ENCODE peak calls at places on chromosomes 6 and 20, in eight cellular contexts. M is keratinocyte, X is HCT116, Q is mammary epithelial cell, A is pancreas, F is stomach, L is hepatocyte, J is MM.1S. T is an unnamed sample. For H3K27me3, the result is how much of the 10 kb centered on the place peaks cover.

GRCh38 chr6:116370717-116371383 is at the start of gene DSE:
- DNase-seq in X (no peak), M (no peak), A (peak), F (peak), Q (peak), J (peak), L (peak), T (no peak)

GRCh38 chr6:96841241-96841824 is 4.1 kb upstream of the GPR63 start:
- DNase-seq in A (no peak), L (no peak), M (no peak), X (no peak), Q (no peak), F (no peak), J (no peak), T (no peak)

GRCh38 chr20:35953411-35954199 is 697 bp downstream of the SCAND1 start:
- DNase-seq in J (peak), X (no peak), A (peak), Q (no peak), F (peak), M (no peak), L (peak), T (no peak)

GRCh38 chr6:46410330-46410953 is 80.8 kb downstream of the RCAN2 start:
- DNase-seq in Q (peak), J (peak), L (peak), A (peak), F (no peak), M (no peak), X (peak), T (no peak)

GRCh38 chr6:158041370-158041769 is 59.7 kb downstream of the SYNJ2 start:
- DNase-seq in J (no peak), L (no peak), X (no peak), A (no peak), Q (peak), F (no peak), M (no peak), T (no peak)

GRCh38 chr20:38222231-38222922 is 38.2 kb downstream of the KIAA1755 start:
- DNase-seq in L (peak), F (peak), Q (peak), J (peak), X (peak), M (no peak), A (peak), T (no peak)

GRCh38 chr6:168376811-168377480 is 57.4 kb upstream of the DACT2 start:
- DNase-seq in Q (no peak), X (no peak), L (no peak), A (no peak), F (no peak), J (no peak), M (no peak), T (no peak)

GRCh38 chr20:13325033-13325432 is 104.0 kb downstream of the ISM1 start:
- DNase-seq in J (peak), A (no peak), L (peak), M (no peak), F (no peak), X (peak), Q (no peak), T (no peak)

GRCh38 chr20:2691127-2691526 is 1.5 kb upstream of the EBF4 start:
- DNase-seq in J (no peak), A (no peak), F (no peak), L (no peak), M (no peak), X (no peak), Q (no peak), T (no peak)

GRCh38 chr6:5486214-5486613 is 224.9 kb downstream of the FARS2 start:
- DNase-seq in Q (peak), X (no peak), A (no peak), L (no peak), F (no peak), J (no peak), M (no peak), T (no peak)

GRCh38 chr6:155354167-155354566 is 39.9 kb upstream of the TFB1M start:
- DNase-seq in A (no peak), X (no peak), J (no peak), Q (no peak), F (no peak), L (no peak), M (no peak), T (no peak)

GRCh38 chr20:58239216-58239615 is 10.8 kb upstream of the ANKRD60 start:
- DNase-seq in F (no peak), M (no peak), X (no peak), Q (no peak), J (no peak), A (no peak), L (no peak), T (no peak)

GRCh38 chr20:59144179-59144830 is 19.3 kb upstream of the ZNF831 start:
- DNase-seq in M (no peak), F (no peak), Q (no peak), X (no peak), L (no peak), J (no peak), A (no peak), T (no peak)

GRCh38 chr6:43916924-43917877 is 147.2 kb downstream of the VEGFA start:
- DNase-seq in F (peak), A (peak), Q (no peak), X (no peak), M (no peak), J (no peak), L (peak), T (no peak)

GRCh38 chr6:108492131-108492766 is 68.5 kb upstream of the FOXO3 start:
- DNase-seq in A (no peak), J (peak), M (no peak), L (peak), F (no peak), Q (peak), X (peak), T (peak)

GRCh38 chr6:52503344-52503747 is 73.5 kb downstream of the TRAM2 start:
- DNase-seq in M (no peak), J (no peak), Q (no peak), X (no peak), L (no peak), A (no peak), F (no peak), T (no peak)

GRCh38 chr6:403659-404655 is 12.4 kb downstream of the IRF4 start:
- DNase-seq in Q (no peak), X (no peak), A (no peak), L (no peak), M (no peak), F (no peak), J (no peak), T (no peak)

GRCh38 chr20:62485062-62485700 is 9.4 kb upstream of the GATA5 start:
- DNase-seq in J (no peak), L (peak), X (no peak), A (peak), Q (no peak), M (no peak), F (peak), T (no peak)

GRCh38 chr6:150788135-150788534 is 77.4 kb upstream of the MTHFD1L start:
- DNase-seq in L (no peak), A (no peak), X (no peak), M (no peak), J (no peak), Q (no peak), F (no peak), T (no peak)

GRCh38 chr6:168225471-168225901 is 94.1 kb downstream of the DACT2 start:
- DNase-seq in L (no peak), A (no peak), X (no peak), J (no peak), M (no peak), Q (no peak), F (no peak), T (no peak)

GRCh38 chr20:40781340-40781916 is 92.4 kb upstream of the MAFB start:
- DNase-seq in X (no peak), M (no peak), L (no peak), Q (no peak), A (no peak), F (no peak), J (no peak), T (no peak)

GRCh38 chr6:149545258-149545753 is 537 bp downstream of the PPIL4 start:
- DNase-seq in Q (no peak), M (no peak), J (peak), F (peak), L (peak), A (peak), X (no peak), T (no peak)

GRCh38 chr6:116387374-116387773 is 16.6 kb downstream of the DSE start:
- DNase-seq in F (no peak), L (no peak), A (no peak), Q (peak), J (peak), X (peak), M (no peak), T (no peak)

GRCh38 chr20:24657878-24658620 is 188.6 kb downstream of the SYNDIG1 start:
- DNase-seq in A (no peak), J (no peak), L (no peak), X (no peak), Q (no peak), M (no peak), F (no peak), T (no peak)

GRCh38 chr6:158131926-158132325 is 36.1 kb downstream of the SERAC1 start:
- DNase-seq in M (no peak), J (peak), X (no peak), Q (peak), A (no peak), F (no peak), L (peak), T (no peak)

GRCh38 chr6:168901076-168901475 is 352.6 kb downstream of the THBS2 start:
- DNase-seq in F (no peak), X (no peak), A (no peak), J (no peak), M (no peak), L (no peak), Q (no peak), T (no peak)

GRCh38 chr6:73123632-73124329 is 101.5 kb downstream of the KHDC1L start:
- DNase-seq in X (no peak), A (no peak), F (no peak), M (no peak), Q (no peak), L (no peak), J (no peak), T (no peak)

DNA sequence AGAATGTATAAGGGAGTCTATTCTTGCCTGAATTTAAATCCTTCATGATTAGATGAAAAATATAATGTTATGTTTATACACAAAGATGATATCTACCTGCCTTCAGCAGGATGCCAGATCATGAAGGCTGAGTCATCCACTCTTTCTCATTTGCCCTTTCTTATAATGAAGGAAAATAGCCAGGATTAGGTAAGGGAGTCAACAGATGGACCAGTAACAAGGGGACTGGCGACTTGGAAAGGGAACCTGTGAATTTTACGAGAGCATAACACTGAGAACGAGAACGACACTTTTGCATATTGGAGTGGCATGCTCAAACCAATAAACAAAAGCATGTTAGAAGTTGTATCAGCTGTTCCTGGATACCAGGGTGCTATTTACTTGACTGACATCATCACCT is 154.0 kb downstream of the LAMP5 start:
- DNase-seq in J (no peak), X (no peak), A (no peak), Q (no peak), F (no peak), L (no peak), M (no peak), T (no peak)
- H3K4me3 ChIP-seq in J (no peak), X (no peak), A (no peak), Q (no peak), F (no peak), L (no peak), M (no peak), T (no peak)

DNA sequence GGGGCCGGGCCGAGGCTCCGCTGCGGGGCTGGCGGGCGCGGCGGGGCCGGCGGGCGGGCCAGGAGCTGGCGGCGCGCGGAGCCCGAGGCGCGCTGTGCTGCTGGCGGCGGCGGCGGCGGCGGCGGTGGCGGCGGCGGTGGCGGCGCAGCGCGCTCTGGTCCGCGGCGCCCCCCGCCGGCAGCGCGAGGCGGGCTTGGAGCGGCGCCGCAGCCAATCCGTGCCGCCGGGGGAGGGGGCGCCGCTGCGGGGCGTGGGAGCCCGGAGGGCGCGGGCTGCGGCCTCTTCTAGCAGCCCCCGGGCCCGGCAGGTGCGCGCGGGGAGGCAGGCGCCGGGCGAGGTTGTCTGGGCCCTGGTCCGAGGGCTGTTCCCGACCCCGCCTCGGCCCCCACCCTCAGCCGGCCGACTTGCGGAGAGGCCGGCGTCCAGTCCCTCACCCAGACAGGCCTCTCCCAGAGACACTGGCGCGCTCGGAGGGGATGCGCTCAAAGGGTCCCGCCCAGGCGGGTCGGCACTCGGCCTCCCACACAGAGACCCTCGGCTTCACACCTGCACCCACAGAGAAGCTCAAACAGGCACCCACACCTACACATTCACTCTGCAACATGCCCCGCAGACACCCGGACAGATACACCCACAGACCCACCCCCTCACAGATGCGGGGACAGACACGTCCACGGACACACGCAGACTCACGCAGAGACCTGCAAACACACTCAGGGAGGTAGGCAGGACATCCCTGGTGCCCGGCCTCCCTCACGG is at the start of gene RIMS4:
- DNase-seq in L (peak), X (no peak), M (no peak), A (no peak), J (no peak), Q (no peak), F (no peak), T (no peak)
- TF ChIP-seq CTCF in L (no peak), X (no peak), M (no peak), A (no peak), J (no peak), Q (no peak), F (no peak), T (no peak)

GRCh38 chr6:127517698-127518097 is 1.4 kb downstream of the MTCL3 start:
- DNase-seq in A (no peak), M (no peak), J (no peak), Q (no peak), L (no peak), F (no peak), X (no peak), T (no peak)
- H3K27me3 ChIP-seq in A (under half), M (half or more), J (under half), Q (under half), L (half or more), F (half or more), X (under half), T (under half)

GRCh38 chr6:14697427-14697826 is 548.4 kb upstream of the JARID2 start:
- DNase-seq in M (no peak), X (no peak), L (no peak), Q (no peak), J (no peak), F (no peak), A (no peak), T (no peak)
- H3K4me3 ChIP-seq in M (no peak), X (no peak), L (no peak), Q (no peak), J (no peak), F (no peak), A (no peak), T (no peak)

GRCh38 chr6:77467038-77467437 is 3.7 kb upstream of the HTR1B start:
- DNase-seq in A (no peak), X (no peak), J (no peak), M (peak), Q (peak), F (no peak), L (peak), T (no peak)

GRCh38 chr6:77463308-77463880 is at the start of gene HTR1B:
- DNase-seq in A (no peak), J (no peak), L (peak), F (peak), X (no peak), Q (peak), M (no peak), T (no peak)

GRCh38 chr6:77468939-77469338 is 5.6 kb upstream of the HTR1B start:
- DNase-seq in M (no peak), X (no peak), J (no peak), A (no peak), L (no peak), F (no peak), Q (no peak), T (no peak)

GRCh38 chr6:77463881-77464867 is 883 bp upstream of the HTR1B start:
- DNase-seq in J (no peak), A (no peak), L (peak), F (no peak), X (no peak), M (no peak), Q (no peak), T (no peak)

DNA sequence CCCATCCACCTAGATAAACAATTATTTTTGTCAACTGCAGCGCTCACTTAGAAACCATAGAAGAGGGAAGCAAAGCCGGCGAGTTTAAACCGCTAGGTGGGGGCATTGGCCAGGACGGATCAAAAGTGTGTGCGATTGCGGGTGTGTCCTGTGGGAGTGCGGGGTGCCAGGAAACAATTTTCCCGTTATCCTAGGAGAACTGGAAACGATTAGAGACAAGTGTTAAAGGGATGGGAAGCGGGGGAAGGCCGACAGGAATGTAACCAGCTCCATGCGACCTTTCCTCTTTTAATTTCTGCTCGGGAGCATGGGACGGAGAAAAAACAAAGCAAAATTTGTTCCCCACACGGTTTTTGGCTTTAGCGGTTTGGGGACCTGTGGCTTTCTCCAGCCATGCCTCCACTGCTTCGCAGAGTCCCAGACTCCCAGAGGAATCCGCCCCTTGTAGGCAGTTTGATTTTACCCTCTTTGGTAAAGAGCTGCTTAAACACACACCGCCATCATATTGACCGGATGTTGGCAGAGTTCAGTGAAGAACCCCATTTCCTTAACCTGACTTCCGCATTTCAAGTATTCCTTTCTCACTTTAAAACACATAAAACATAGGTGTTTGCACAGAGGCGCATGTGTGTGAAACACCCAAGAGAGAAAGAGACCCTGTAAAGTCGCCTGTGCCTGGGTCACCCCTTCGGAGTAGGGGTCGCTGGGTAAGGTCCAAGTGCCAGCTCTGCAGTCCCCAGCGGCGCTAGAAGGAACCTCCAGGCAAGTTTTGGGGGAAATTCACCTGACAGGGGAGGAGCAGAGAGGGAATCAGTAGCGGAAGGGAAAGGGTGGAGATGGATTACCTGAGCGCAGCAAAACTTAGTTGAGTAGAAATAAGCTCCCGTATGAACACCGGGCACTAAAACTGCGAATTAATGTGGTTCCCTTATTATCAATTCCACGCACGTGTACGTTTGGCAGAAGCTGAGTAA is 3.1 kb upstream of the HTR1B start:
- DNase-seq in F (peak), M (no peak), X (no peak), L (peak), A (peak), Q (peak), J (peak), T (no peak)
- TF ChIP-seq CTCF in F (peak), M (peak), X (peak), L (peak), A (peak), Q (peak), J (peak), T (peak)

DNA sequence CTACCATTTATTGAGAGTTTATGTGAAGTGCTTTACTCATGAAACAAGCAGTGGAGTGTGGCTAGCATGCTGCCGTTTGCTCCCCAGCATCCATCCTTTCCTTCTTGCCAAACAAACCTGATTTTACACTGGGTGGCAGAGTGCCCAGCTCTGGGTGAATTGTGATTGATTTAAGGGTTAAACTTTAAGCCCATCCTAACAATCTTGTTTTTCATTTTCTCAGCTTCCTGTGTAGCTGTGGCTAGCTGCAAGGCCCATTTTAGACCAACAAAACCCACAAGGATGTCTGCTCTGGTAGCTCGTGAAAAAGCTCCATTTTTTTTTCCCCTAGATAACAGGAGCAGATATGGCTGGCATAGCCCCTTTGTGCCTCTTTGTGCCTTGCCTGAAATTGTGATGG is 77.7 kb upstream of the KCNG1 start:
- DNase-seq in M (no peak), F (no peak), A (peak), X (no peak), L (no peak), J (peak), Q (no peak), T (no peak)
- H3K27me3 ChIP-seq in M (under half), F (under half), A (under half), X (under half), L (under half), J (under half), Q (under half), T (under half)

DNA sequence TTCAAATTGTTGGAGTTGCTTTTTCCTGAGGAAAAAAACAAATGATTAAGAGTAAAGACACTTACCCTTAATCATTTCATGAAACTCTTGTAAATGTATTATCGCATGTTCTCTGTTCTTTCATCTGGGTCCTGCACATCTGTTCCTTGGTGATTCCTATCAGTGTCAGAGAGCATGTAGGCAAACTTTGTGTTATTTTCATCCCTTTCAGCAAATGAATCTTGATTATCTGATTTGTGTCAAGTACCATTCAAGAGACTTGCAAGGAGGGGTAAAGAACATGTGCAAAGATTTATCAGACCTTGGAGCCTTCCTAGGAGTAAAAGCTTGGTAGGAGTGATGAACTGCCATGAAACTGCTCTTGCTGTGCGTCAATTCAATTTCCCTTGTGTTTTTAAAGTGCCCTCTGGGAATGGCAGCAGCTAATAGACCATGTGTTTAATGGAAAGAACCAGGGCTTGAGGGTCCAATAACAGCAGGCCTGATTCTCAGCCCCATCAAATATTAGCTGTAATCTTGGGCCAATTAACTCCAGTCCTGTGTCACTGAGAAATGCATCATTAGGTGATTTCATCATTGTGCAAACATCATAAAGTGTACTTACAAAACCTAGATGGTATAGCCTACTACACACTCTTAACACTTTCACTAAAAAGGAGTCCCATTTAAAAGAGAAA is 118.9 kb upstream of the CEP85L start:
- DNase-seq in A (no peak), M (no peak), J (no peak), Q (no peak), X (no peak), L (no peak), F (no peak), T (no peak)
- H3K4me3 ChIP-seq in A (no peak), M (no peak), J (no peak), Q (no peak), X (no peak), L (no peak), F (no peak), T (no peak)

GRCh38 chr6:39361657-39362486 is 39.4 kb upstream of the KCNK16 start:
- DNase-seq in X (peak), F (peak), Q (peak), M (no peak), A (peak), L (peak), J (peak), T (no peak)
- TF ChIP-seq CTCF in X (peak), F (peak), Q (peak), M (peak), A (peak), L (peak), J (peak), T (peak)

GRCh38 chr6:30075094-30075986 is at the start of gene RNF39:
- DNase-seq in Q (peak), F (no peak), J (no peak), L (peak), X (no peak), M (no peak), A (no peak), T (no peak)
- H3K27me3 ChIP-seq in Q (under half), F (under half), J (half or more), L (half or more), X (under half), M (under half), A (under half), T (half or more)